ENCODE peak calls at places on chromosomes 11 and 22, in five cellular contexts. T is posterior vena cava, V is mesendoderm, O is kidney, E is nucleus accumbens. D is an unnamed sample.

GRCh38 chr11:12121504-12121903 is 11.1 kb downstream of the MICAL2 start:
- DNase-seq in T (no peak), V (no peak), O (no peak), E (no peak), D (no peak)

GRCh38 chr11:122668562-122669090 is 13.1 kb downstream of the UBASH3B start:
- DNase-seq in T (no peak), V (no peak), O (no peak), E (no peak), D (no peak)

GRCh38 chr11:32312865-32313403 is 122.4 kb downstream of the WT1 start:
- DNase-seq in T (no peak), V (peak), O (no peak), E (no peak), D (peak)

GRCh38 chr22:39421691-39422090 is 22.1 kb downstream of the TAB1 start:
- DNase-seq in T (no peak), V (no peak), O (peak), E (no peak), D (no peak)

GRCh38 chr22:49903322-49904039 is 14.8 kb downstream of the ALG12 start:
- DNase-seq in T (peak), V (no peak), O (peak), E (no peak), D (no peak)

GRCh38 chr22:17845340-17845739 is 71.1 kb upstream of the BID start:
- DNase-seq in T (no peak), V (no peak), O (no peak), E (no peak), D (no peak)

GRCh38 chr11:62721994-62722393 is 5.3 kb downstream of the HNRNPUL2 start:
- DNase-seq in T (no peak), V (peak), O (no peak), E (no peak), D (peak)

GRCh38 chr22:19524170-19525115 is at the start of gene CLDN5:
- DNase-seq in T (peak), V (peak), O (no peak), E (no peak), D (no peak)

GRCh38 chr22:48489551-48490512 is 1337.8 kb downstream of the BRD1 start:
- DNase-seq in T (no peak), V (peak), O (peak), E (no peak), D (peak)

GRCh38 chr22:17786435-17787158 is 12.3 kb upstream of the BID start:
- DNase-seq in T (no peak), V (peak), O (peak), E (no peak), D (peak)

GRCh38 chr22:33884829-33885228 is 35.4 kb downstream of the LARGE1 start:
- DNase-seq in T (peak), V (no peak), O (no peak), E (no peak), D (no peak)

GRCh38 chr11:78749243-78749730 is 174.6 kb upstream of the NARS2 start:
- DNase-seq in T (no peak), V (no peak), O (no peak), E (no peak), D (no peak)

GRCh38 chr11:71370895-71371673 is 77.1 kb downstream of the DHCR7 start:
- DNase-seq in T (no peak), V (peak), O (no peak), E (no peak), D (no peak)

GRCh38 chr11:17595526-17596309 is 48.7 kb downstream of the OTOG start:
- DNase-seq in T (no peak), V (no peak), O (peak), E (no peak), D (no peak)

GRCh38 chr11:80748207-80748606 is 1307.4 kb upstream of the TENM4 start:
- DNase-seq in T (no peak), V (no peak), O (no peak), E (no peak), D (no peak)

GRCh38 chr22:41857160-41857859 is 24.4 kb downstream of the SREBF2 start:
- DNase-seq in T (no peak), V (peak), O (no peak), E (peak), D (peak)

GRCh38 chr11:42552786-42553185 is 759.0 kb upstream of the API5 start:
- DNase-seq in T (no peak), V (no peak), O (peak), E (no peak), D (no peak)

GRCh38 chr11:22875869-22876473 is 15.7 kb upstream of the CCDC179 start:
- DNase-seq in T (no peak), V (peak), O (no peak), E (peak), D (peak)

GRCh38 chr11:89175796-89176195 is 1.9 kb upstream of the TYR start:
- DNase-seq in T (no peak), V (peak), O (no peak), E (peak), D (no peak)

GRCh38 chr11:47106839-47107520 is 69.7 kb downstream of the ARFGAP2 start:
- DNase-seq in T (no peak), V (no peak), O (no peak), E (peak), D (no peak)

GRCh38 chr11:113856966-113857759 is 18.2 kb downstream of the USP28 start:
- DNase-seq in T (no peak), V (no peak), O (no peak), E (no peak), D (no peak)

D was measured in ELF-1.